ENCODE peak calls at places on chromosomes 5 and 9, in seven cellular contexts. R is CD8-positive, alpha-beta memory T cell; V is right cardiac atrium; W is stimulated activated CD4-positive, alpha-beta T cell treated with anti-CD3 and anti-CD28 coated beads, Interleukin-2, amount 100 ng/mL, for 48 hours; B is effector CD4-positive, alpha-beta T cell; N is mucosa of gallbladder; J is left colon. I is an unnamed sample.

GRCh38 chr5:72300590-72301339 is 19.3 kb downstream of the MRPS27 start:
- DNase-seq in J (no peak), W (no peak), V (no peak), R (no peak), N (no peak), B (no peak), I (no peak)

GRCh38 chr9:136137321-136138054 is 18.8 kb upstream of the TMEM250 start:
- DNase-seq in N (no peak), B (no peak), J (no peak), R (no peak), W (no peak), V (no peak), I (no peak)

GRCh38 chr5:177432143-177432904 is 5.8 kb downstream of the GRK6 start:
- DNase-seq in J (no peak), B (no peak), V (no peak), R (no peak), W (no peak), N (no peak), I (no peak)

GRCh38 chr5:179732918-179733763 is 519 bp downstream of the MAML1 start:
- DNase-seq in W (peak), B (peak), V (peak), R (peak), J (peak), N (peak), I (peak)

GRCh38 chr9:86854898-86855523 is 92.3 kb downstream of the GAS1 start:
- DNase-seq in N (peak), V (no peak), R (no peak), B (no peak), W (no peak), J (no peak), I (peak)

GRCh38 chr5:174067499-174067898 is 22.0 kb downstream of the NSG2 start:
- DNase-seq in B (no peak), R (no peak), W (no peak), N (no peak), V (no peak), J (no peak), I (no peak)

GRCh38 chr5:1135696-1136525 is 24.0 kb upstream of the SLC12A7 start:
- DNase-seq in N (no peak), V (no peak), W (no peak), B (no peak), R (no peak), J (no peak), I (no peak)

GRCh38 chr5:112757468-112758208 is 20.0 kb downstream of the APC start:
- DNase-seq in B (no peak), V (no peak), N (no peak), R (no peak), J (no peak), W (no peak), I (peak)

GRCh38 chr9:124654431-124654830 is 116.7 kb downstream of the NR6A1 start:
- DNase-seq in N (no peak), J (no peak), R (no peak), V (no peak), W (no peak), B (no peak), I (no peak)

GRCh38 chr5:138369706-138370105 is 17.2 kb downstream of the KDM3B start:
- DNase-seq in J (no peak), N (no peak), R (no peak), B (no peak), V (no peak), W (no peak), I (no peak)

GRCh38 chr5:143349127-143349526 is 54.4 kb downstream of the NR3C1 start:
- DNase-seq in J (no peak), B (no peak), N (no peak), V (no peak), R (no peak), W (no peak), I (no peak)

GRCh38 chr9:21689851-21690250 is 112.6 kb upstream of the MTAP start:
- DNase-seq in W (no peak), B (no peak), V (no peak), N (no peak), R (no peak), J (no peak), I (no peak)

GRCh38 chr5:124000558-124000957 is 488.6 kb downstream of the CSNK1G3 start:
- DNase-seq in N (no peak), R (no peak), J (no peak), B (no peak), V (no peak), W (no peak), I (no peak)

GRCh38 chr5:107624233-107624632 is 46.5 kb downstream of the EFNA5 start:
- DNase-seq in V (no peak), B (no peak), N (no peak), W (no peak), R (no peak), J (no peak), I (no peak)

GRCh38 chr9:126860757-126861466 is 473 bp downstream of the ZBTB34 start:
- DNase-seq in N (no peak), R (peak), J (peak), W (peak), V (peak), B (no peak), I (peak)

I was measured in HEK293T.